ENCODE peak calls at places on chromosome 21, in four cellular contexts. G is mammary epithelial cell, F is fibroblast of lung, P is IMR-90. M is an unnamed sample. For H3K4me1, the result is how much of the 10 kb centered on the place peaks cover.

GRCh38 chr21:18840239-18840638 is 436.7 kb upstream of the TMPRSS15 start:
- DNase-seq in G (no peak), F (peak), P (no peak), M (peak)

GRCh38 chr21:43771698-43772367 is 4.3 kb downstream of the CSTB start:
- DNase-seq in G (no peak), F (no peak), P (no peak), M (no peak)

GRCh38 chr21:38377165-38378093 is 120.6 kb downstream of the KCNJ15 start:
- DNase-seq in G (no peak), F (no peak), P (no peak), M (peak)

GRCh38 chr21:40902993-40903392 is 56.0 kb upstream of the DSCAM start:
- DNase-seq in G (no peak), F (no peak), P (no peak), M (no peak)

GRCh38 chr21:26297856-26298255 is 127.3 kb upstream of the APP start:
- DNase-seq in G (no peak), F (peak), P (no peak), M (peak)

GRCh38 chr21:38315155-38315554 is 58.4 kb downstream of the KCNJ15 start:
- DNase-seq in G (no peak), F (no peak), P (no peak), M (no peak)

GRCh38 chr21:27631471-27631870 is 664.6 kb upstream of the ADAMTS5 start:
- DNase-seq in G (no peak), F (peak), P (peak), M (peak)

GRCh38 chr21:45051580-45052434 is 22.6 kb upstream of the ADARB1 start:
- DNase-seq in G (no peak), F (no peak), P (no peak), M (no peak)

GRCh38 chr21:44727757-44728156 is 16.4 kb upstream of the TSPEAR start:
- DNase-seq in G (no peak), F (no peak), P (no peak), M (no peak)

GRCh38 chr21:22900511-22900910 is 1902.3 kb downstream of the NCAM2 start:
- DNase-seq in G (no peak), F (no peak), P (peak), M (no peak)

GRCh38 chr21:29190920-29191319 is 60.5 kb downstream of the MAP3K7CL start:
- DNase-seq in G (peak), F (peak), P (peak), M (peak)

GRCh38 chr21:29194847-29195246 is 64.4 kb downstream of the MAP3K7CL start:
- DNase-seq in G (no peak), F (no peak), P (peak), M (no peak)

GRCh38 chr21:29193907-29194306 is 63.5 kb downstream of the MAP3K7CL start:
- DNase-seq in G (no peak), F (no peak), P (no peak), M (no peak)

GRCh38 chr21:29194342-29194741 is 63.9 kb downstream of the MAP3K7CL start:
- DNase-seq in G (no peak), F (no peak), P (no peak), M (no peak)

DNA sequence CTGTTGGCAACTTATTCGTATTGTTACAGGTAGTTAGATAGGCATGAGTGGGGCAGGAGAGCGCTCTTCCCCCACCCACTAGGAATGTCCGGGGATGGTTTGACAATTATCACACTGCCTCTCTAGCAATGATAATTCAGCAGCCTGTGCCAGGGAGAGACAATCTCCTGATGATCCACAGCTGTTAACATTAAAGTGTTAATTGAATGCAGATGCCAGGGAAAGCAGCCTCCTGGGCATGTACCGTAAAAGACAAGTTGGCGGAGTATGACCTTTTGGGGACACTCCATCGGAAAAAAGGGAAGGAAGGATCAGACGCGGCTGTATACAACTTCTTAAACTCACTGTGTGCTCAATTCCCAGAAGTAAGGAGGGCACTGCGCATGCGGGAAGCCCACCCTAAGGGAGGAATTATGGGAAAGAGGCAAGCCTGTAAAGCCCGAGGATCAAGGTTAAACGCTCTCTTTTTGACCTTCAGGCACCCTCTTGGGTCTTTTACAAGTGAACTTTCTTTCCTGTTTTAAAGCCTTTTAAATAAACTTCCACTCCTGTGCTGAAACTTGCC is 62.6 kb downstream of the MAP3K7CL start:
- DNase-seq in G (no peak), F (no peak), P (no peak), M (peak)
- H3K4me1 ChIP-seq in G (under half), F (under half), P (under half), M (half or more)

DNA sequence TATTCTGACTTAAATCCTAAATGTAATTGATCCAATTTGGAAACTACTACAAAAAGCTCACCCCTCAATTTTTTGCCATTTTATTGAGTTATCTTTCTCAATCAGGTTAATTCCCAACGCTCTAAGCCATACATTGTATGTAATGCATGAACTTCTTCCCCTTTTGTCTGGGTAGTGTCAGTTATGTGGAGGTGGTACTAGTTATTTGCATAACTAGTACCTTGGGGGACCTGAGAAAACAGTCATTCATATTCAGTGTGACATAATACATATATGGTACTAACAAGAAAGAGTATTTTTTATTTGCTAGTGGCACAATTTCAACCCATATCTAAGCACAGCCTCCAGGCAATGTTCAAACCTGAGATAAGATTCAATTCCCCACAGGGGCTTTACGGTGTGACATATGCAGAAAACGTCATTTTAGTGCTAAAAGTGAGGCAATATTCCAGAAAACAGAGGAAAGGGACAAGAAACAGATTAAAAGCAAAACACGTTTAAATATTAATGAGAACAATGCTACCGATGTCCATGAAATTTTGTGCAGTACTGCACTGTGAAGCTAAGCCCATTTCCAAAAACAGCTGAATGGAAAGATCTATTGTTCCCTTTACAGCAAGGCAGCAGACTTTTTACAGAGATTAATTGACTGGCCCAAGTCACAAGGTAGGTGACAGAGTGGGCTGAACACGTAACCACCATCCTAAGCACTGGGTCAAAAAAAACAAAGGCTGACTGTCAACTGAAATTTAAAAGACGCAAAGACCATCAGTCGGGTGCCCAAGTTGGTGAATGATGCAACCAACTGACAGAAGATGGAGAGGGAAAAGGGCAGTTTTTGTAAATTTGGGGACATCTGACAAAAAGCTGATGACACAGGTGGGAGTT is 1.4 kb downstream of the HLCS start:
- DNase-seq in G (no peak), F (peak), P (no peak), M (peak)
- H3K9ac ChIP-seq in G (no peak), F (no peak), P (no peak), M (no peak)

GRCh38 chr21:34986561-34987533 is 62.3 kb downstream of the RUNX1 start:
- DNase-seq in G (peak), F (peak), P (peak), M (peak)

GRCh38 chr21:34980423-34981115 is 68.5 kb downstream of the RUNX1 start:
- DNase-seq in G (no peak), F (no peak), P (no peak), M (no peak)

GRCh38 chr21:34981793-34982192 is 67.3 kb downstream of the RUNX1 start:
- DNase-seq in G (no peak), F (no peak), P (no peak), M (no peak)

GRCh38 chr21:34984356-34984755 is 64.7 kb downstream of the RUNX1 start:
- DNase-seq in G (no peak), F (no peak), P (no peak), M (no peak)

GRCh38 chr21:34983680-34984086 is 65.4 kb downstream of the RUNX1 start:
- DNase-seq in G (peak), F (peak), P (peak), M (peak)
- H3K4me1 ChIP-seq in G (under half), F (under half), P (under half), M (under half)

DNA sequence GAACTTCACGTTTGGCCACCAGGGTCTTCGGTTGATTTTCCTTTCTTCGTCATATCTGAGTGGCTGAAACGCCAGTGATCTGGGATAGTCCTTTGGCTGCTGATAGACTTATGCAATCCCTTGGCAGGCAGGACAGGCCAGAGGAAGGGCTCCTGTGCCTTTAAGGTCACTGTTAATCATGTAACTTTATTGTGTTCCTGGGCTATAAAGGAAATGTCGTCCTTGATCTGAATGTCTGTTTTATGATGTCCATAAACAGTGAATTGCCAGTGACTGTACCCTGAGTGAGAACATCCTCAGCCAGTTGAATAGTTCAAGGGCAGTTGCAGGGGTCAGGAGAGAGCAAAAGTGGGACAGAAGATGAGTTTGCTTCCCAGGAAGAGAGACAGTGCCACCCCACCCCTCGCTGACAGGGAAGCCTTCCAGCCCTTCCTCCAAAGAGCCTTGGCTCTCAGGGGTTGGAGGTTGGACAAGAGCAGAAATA is 68.0 kb downstream of the PDE9A start:
- DNase-seq in G (no peak), F (peak), P (no peak), M (no peak)
- H3K9ac ChIP-seq in G (no peak), F (no peak), P (no peak), M (no peak)

GRCh38 chr21:32364387-32364786 is 28.4 kb downstream of the URB1 start:
- DNase-seq in G (no peak), F (peak), P (no peak), M (no peak)
- H3K4me1 ChIP-seq in G (under half), F (under half), P (under half), M (under half)

GRCh38 chr21:46067505-46068201 is 30.3 kb upstream of the COL6A2 start:
- DNase-seq in G (no peak), F (no peak), P (no peak), M (no peak)
- H3K9ac ChIP-seq in G (no peak), F (peak), P (peak), M (peak)

DNA sequence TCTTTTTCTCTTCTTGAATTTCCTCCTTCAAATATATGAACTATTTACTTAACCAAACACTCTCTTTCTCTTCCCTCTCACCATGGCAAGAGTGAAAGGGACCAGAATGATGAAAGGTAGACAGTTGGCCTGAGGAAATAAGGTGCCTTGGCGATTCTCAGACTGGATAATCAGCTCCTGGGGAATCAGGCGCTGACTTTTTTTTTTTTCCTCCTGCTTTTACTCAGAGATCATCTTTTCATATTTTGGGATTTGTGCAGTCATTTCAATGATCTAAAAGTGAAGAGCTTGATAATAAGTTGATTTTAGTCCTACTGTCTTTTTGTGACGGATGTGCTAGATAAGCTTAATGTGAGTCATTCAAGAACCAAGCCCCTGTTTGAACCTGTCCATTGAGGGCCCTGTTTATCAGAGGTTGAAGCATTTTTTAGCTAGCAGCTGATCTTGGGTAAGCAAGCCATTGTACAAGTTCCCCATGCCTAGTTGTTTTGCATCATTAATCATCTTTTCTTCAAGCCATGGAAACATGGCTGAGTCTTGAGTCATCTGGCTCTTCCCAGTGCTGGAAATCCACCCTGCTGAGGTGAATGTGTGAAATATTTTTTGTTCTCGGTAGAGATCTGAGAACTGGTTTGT is 40.8 kb downstream of the ITSN1 start:
- DNase-seq in G (peak), F (peak), P (peak), M (peak)
- H3K4me1 ChIP-seq in G (under half), F (under half), P (under half), M (half or more)

DNA sequence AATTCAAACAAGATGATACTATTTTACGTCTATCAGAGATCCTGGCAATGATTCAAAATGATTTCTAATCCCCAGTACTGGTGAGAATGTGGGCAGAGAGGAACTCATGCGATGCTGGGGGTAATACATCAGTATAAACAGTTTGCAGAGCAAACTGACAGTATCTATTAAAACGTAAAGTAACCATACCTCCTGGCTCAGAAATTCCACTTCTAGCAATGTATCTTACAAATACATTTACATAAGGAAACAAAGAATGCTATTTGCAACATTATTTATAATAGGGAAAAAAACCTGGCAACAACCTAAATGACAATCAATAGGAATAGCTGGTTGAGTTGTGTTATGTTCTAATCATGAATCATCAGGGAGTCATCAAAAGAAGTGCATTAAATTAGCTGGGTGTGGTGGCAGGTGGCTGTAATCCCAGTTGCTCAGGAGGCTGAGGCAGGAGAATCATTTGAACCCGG is 15.9 kb downstream of the RCAN1 start:
- DNase-seq in G (peak), F (peak), P (peak), M (peak)
- H3K9ac ChIP-seq in G (no peak), F (no peak), P (no peak), M (no peak)

DNA sequence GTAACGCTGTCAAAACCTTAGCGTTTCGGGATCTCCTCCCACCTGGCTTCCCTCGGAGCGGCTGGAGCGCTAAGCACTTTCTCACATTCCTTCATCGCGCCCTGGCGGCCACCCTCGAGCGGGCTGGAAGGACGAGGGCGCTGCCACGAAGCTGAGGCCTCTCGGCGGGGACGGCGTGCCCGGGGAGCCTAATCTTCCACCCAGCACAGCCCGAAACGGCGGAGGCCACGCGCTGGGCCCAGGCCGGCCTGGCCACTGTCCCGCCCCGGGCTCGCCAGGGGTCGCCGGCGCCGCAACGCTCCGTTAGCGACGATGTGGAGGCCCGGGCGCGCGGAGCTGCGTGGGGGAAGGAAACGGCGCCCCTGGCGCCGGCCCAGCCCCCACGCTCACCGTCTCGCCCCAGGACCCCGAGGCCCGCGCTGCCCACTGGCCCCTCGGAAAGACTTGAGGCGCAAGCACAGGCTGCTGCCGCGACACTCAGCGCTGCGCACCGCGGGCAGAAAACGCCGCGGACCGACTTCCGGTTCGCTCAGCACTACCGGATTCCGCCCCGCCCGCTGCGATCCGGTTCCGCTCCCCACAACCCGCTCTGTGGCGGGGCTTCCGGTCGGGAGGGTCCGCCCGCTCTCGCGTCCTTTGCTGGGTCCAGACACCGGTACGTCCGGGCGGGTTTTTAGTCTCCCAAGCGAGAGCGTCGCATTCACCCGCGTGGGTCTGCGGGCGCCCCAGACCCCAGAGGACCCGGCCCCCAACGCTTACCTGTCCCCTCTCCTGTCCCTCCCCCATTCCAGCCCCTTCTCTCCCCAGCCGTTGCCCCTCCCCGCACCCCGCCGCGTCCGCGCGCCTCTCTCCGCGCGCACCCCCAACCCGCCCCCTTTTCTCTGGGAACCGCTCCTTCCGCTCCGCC is at the start of gene YBEY:
- DNase-seq in G (peak), F (peak), P (peak), M (peak)
- H3K4me1 ChIP-seq in G (under half), F (under half), P (under half), M (under half)